ENCODE peak calls at places on chromosomes 5 and 9, in nine cellular contexts. V is GM18507; N is A172; A is DMS53; Z is DMS153; X is CD4-positive, alpha-beta T cell; D is posterior cingulate gyrus; G is M059J; J is Right ventricle myocardium superior. Y is an unnamed sample.

GRCh38 chr9:93316726-93317494 is 133.0 kb downstream of the WNK2 start:
- DNase-seq in V (no peak), N (no peak), A (no peak), Z (no peak), X (no peak), D (no peak), G (no peak), J (no peak), Y (no peak)

GRCh38 chr5:102801375-102801774 is 46.3 kb downstream of the PAM start:
- DNase-seq in V (no peak), N (no peak), A (no peak), Z (no peak), X (peak; percentile 5), D (no peak), G (no peak), J (no peak), Y (peak; percentile 77)

GRCh38 chr9:137269231-137269772 is 8.2 kb upstream of the TOR4A start:
- DNase-seq in V (no peak), N (peak; percentile 83), A (peak; percentile 80), Z (peak; percentile 66), X (no peak), D (no peak), G (no peak), J (no peak), Y (no peak)

GRCh38 chr9:101438523-101438922 is 2.9 kb upstream of the ALDOB start:
- DNase-seq in V (no peak), N (no peak), A (no peak), Z (no peak), X (no peak), D (no peak), G (no peak), J (no peak), Y (no peak)

GRCh38 chr5:759781-760362 is 24.7 kb downstream of the ZDHHC11B start:
- DNase-seq in V (no peak), N (no peak), A (no peak), Z (no peak), X (no peak), D (no peak), G (no peak), J (no peak), Y (no peak)

GRCh38 chr5:172775326-172776234 is 4.6 kb upstream of the DUSP1 start:
- DNase-seq in V (no peak), N (no peak), A (peak; percentile 35), Z (no peak), X (no peak), D (no peak), G (peak; percentile 48), J (peak; percentile 88), Y (no peak)

GRCh38 chr5:168214071-168214470 is 77.4 kb upstream of the WWC1 start:
- DNase-seq in V (no peak), N (no peak), A (no peak), Z (no peak), X (no peak), D (no peak), G (no peak), J (no peak), Y (no peak)

GRCh38 chr5:122195784-122196394 is 66.5 kb downstream of the ZNF474 start:
- DNase-seq in V (no peak), N (peak; percentile 76), A (peak; percentile 75), Z (peak; percentile 39), X (no peak), D (no peak), G (peak; percentile 57), J (no peak), Y (peak; percentile 11)

GRCh38 chr5:127094161-127094560 is 20.9 kb upstream of the C5orf63 start:
- DNase-seq in V (no peak), N (no peak), A (no peak), Z (no peak), X (no peak), D (no peak), G (no peak), J (no peak), Y (no peak)

GRCh38 chr9:134169166-134169565 is 4.8 kb upstream of the RNU6ATAC start:
- DNase-seq in V (no peak), N (no peak), A (no peak), Z (no peak), X (no peak), D (no peak), G (no peak), J (no peak), Y (no peak)

GRCh38 chr9:114718801-114719221 is 36.8 kb upstream of the TEX48 start:
- DNase-seq in V (no peak), N (peak; percentile 86), A (peak; percentile 67), Z (no peak), X (peak; percentile 65), D (no peak), G (peak; percentile 92), J (no peak), Y (no peak)

GRCh38 chr5:100840364-100840763 is 62.7 kb downstream of the ST8SIA4 start:
- DNase-seq in V (no peak), N (peak; percentile 27), A (no peak), Z (no peak), X (peak; percentile 0), D (no peak), G (peak; percentile 20), J (no peak), Y (no peak)

GRCh38 chr5:76209297-76209696 is 126.1 kb downstream of the SV2C start:
- DNase-seq in V (no peak), N (no peak), A (peak; percentile 11), Z (no peak), X (no peak), D (no peak), G (no peak), J (no peak), Y (no peak)

Y was measured in GDM1.